ENCODE peak calls at places on chromosomes 3 and 15, in four cellular contexts. H is AG04449, S is SK-N-SH, C is upper lobe of left lung. V is an unnamed sample.
A peak's percentile ranks its signal among the peaks of the same experiment; 100 is the strongest.

GRCh38 chr3:8509961-8510360 is 8.3 kb downstream of the LMCD1 start:
- DNase-seq in H (no peak), S (no peak), C (peak; percentile 30), V (no peak)

GRCh38 chr3:52215351-52215750 is 10.1 kb downstream of the TLR9 start:
- DNase-seq in H (no peak), S (no peak), C (no peak), V (no peak)

GRCh38 chr3:46935168-46935858 is 41.2 kb downstream of the CCDC12 start:
- DNase-seq in H (peak; percentile 89), S (peak; percentile 64), C (no peak), V (peak; percentile 89)

GRCh38 chr3:66075281-66075680 is 36.6 kb upstream of the MAGI1 start:
- DNase-seq in H (peak; percentile 12), S (no peak), C (no peak), V (no peak)

GRCh38 chr15:100124361-100124760 is 217.4 kb downstream of the ADAMTS17 start:
- DNase-seq in H (no peak), S (no peak), C (peak; percentile 45), V (no peak)

GRCh38 chr3:16338124-16338523 is 73.1 kb downstream of the OXNAD1 start:
- DNase-seq in H (no peak), S (no peak), C (peak; percentile 51), V (no peak)

GRCh38 chr3:112813723-112814171 is 32.9 kb downstream of the CD200R1L start:
- DNase-seq in H (peak; percentile 60), S (no peak), C (no peak), V (no peak)

GRCh38 chr3:45132568-45133211 is 13.5 kb downstream of the CDCP1 start:
- DNase-seq in H (no peak), S (no peak), C (no peak), V (no peak)

GRCh38 chr15:101501703-101502373 is 12.3 kb upstream of the PCSK6 start:
- DNase-seq in H (no peak), S (peak; percentile 84), C (no peak), V (peak; percentile 90)

GRCh38 chr3:113231827-113232253 is 20.5 kb downstream of the BOC start:
- DNase-seq in H (peak; percentile 47), S (no peak), C (no peak), V (no peak)

GRCh38 chr3:77902675-77903074 is 862.8 kb downstream of the ROBO2 start:
- DNase-seq in H (no peak), S (no peak), C (no peak), V (no peak)

GRCh38 chr3:125137432-125138033 is 75.0 kb downstream of the SLC12A8 start:
- DNase-seq in H (no peak), S (no peak), C (no peak), V (no peak)

GRCh38 chr3:123657578-123657977 is 72.7 kb upstream of the HACD2 start:
- DNase-seq in H (no peak), S (no peak), C (no peak), V (no peak)

GRCh38 chr3:18625085-18625484 is 199.9 kb upstream of the SATB1 start:
- DNase-seq in H (no peak), S (no peak), C (no peak), V (no peak)

GRCh38 chr15:68553994-68554715 is 24.6 kb upstream of the CORO2B start:
- DNase-seq in H (no peak), S (peak; percentile 73), C (no peak), V (peak; percentile 87)

GRCh38 chr3:46959169-46959515 is 17.4 kb downstream of the CCDC12 start:
- DNase-seq in H (no peak), S (no peak), C (no peak), V (no peak)

GRCh38 chr15:85974348-85974705 is 105.3 kb upstream of the AGBL1 start:
- DNase-seq in H (no peak), S (no peak), C (no peak), V (no peak)

GRCh38 chr15:69086427-69087205 is 72.1 kb downstream of the NOX5 start:
- DNase-seq in H (no peak), S (no peak), C (no peak), V (peak; percentile 61)

GRCh38 chr15:95655089-95655488 is 675.4 kb upstream of the NR2F2 start:
- DNase-seq in H (no peak), S (no peak), C (no peak), V (no peak)

GRCh38 chr15:39704684-39705083 is 78.0 kb downstream of the FSIP1 start:
- DNase-seq in H (no peak), S (no peak), C (no peak), V (peak; percentile 15)

GRCh38 chr15:95684693-95685115 is 645.8 kb upstream of the NR2F2 start:
- DNase-seq in H (no peak), S (no peak), C (no peak), V (no peak)

GRCh38 chr3:140924097-140924873 is 17.4 kb upstream of the SLC25A36 start:
- DNase-seq in H (no peak), S (no peak), C (no peak), V (no peak)

GRCh38 chr3:164459526-164460151 is 618.7 kb downstream of the SI start:
- DNase-seq in H (no peak), S (no peak), C (no peak), V (no peak)

GRCh38 chr3:40524222-40524570 is 564 bp upstream of the ZNF621 start:
- DNase-seq in H (no peak), S (no peak), C (no peak), V (no peak)

GRCh38 chr3:185999221-185999620 is 61.4 kb upstream of the TRA2B start:
- DNase-seq in H (no peak), S (no peak), C (peak; percentile 57), V (no peak)

GRCh38 chr3:142670120-142670519 is 53.7 kb upstream of the TRPC1 start:
- DNase-seq in H (no peak), S (no peak), C (no peak), V (no peak)
- H3K4me3 ChIP-seq in H (no peak overlapping the region), S (no peak overlapping the region), C (no peak overlapping the region), V (no peak overlapping the region)

GRCh38 chr3:62703423-62704167 is 171.6 kb downstream of the CADPS start:
- DNase-seq in H (no peak), S (no peak), C (no peak), V (no peak)

GRCh38 chr3:62710761-62711160 is 164.5 kb downstream of the CADPS start:
- DNase-seq in H (no peak), S (no peak), C (no peak), V (no peak)

GRCh38 chr3:62712776-62713175 is 162.4 kb downstream of the CADPS start:
- DNase-seq in H (no peak), S (no peak), C (no peak), V (no peak)

GRCh38 chr3:62708642-62709041 is 166.6 kb downstream of the CADPS start:
- DNase-seq in H (no peak), S (no peak), C (no peak), V (no peak)
- H3K4me3 ChIP-seq in H (no peak overlapping the region), S (no peak overlapping the region), C (no peak overlapping the region), V (no peak overlapping the region)

GRCh38 chr3:49911124-49911420 is 7.4 kb upstream of the MST1R start:
- DNase-seq in H (no peak), S (no peak), C (no peak), V (no peak)
- H3K4me3 ChIP-seq in H (no peak overlapping the region), S (no peak overlapping the region), C (no peak overlapping the region), V (no peak overlapping the region)

GRCh38 chr15:45131510-45131909 is 1.7 kb downstream of the DUOX1 start:
- DNase-seq in H (no peak), S (no peak), C (no peak), V (no peak)

GRCh38 chr15:45133561-45133920 is 3.7 kb downstream of the DUOX1 start:
- DNase-seq in H (no peak), S (peak; percentile 83), C (no peak), V (peak; percentile 17)

GRCh38 chr15:45134682-45135604 is 5.1 kb downstream of the DUOX1 start:
- DNase-seq in H (no peak), S (no peak), C (peak; percentile 86), V (peak; percentile 80)

GRCh38 chr15:45134046-45134445 is 4.3 kb downstream of the DUOX1 start:
- DNase-seq in H (no peak), S (no peak), C (peak; percentile 32), V (peak; percentile 22)

DNA sequence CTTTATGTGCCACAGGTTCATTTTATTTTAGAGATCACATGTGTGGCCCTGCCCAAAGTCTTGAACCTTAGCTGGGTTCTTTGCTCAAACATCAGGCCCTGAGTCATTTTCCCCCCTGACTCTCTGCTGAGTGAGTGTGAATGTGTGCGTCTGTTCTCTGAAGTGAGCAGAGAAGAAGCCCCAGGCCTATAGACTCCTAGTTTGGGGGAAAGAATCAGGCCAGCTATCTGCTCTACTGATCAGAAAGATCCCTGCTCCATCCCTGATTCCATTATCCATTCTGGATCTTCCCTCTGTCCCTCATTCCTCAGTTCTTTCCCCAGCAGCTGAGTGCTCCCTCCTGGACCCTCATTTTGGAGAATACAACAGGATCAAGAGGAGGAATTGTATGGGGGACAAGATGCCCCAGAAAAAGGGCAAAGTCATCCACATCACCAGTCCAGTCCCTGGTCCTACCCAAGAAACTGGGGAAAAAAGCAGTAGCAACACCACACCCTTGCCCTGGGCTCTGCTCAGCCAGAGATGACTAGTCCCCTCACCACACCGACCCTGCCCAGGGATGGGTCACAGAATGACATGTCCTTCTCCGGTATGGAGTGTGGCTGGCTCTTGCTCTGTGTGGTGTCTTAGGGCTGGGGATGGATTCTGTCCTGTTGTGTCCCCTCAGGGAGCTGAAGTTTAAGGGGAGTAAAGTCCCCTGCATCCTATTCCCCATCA is 3.2 kb downstream of the DUOX1 start:
- DNase-seq in H (no peak), S (peak; percentile 55), C (no peak), V (peak; percentile 19)
- H3K4me3 ChIP-seq in H (no peak overlapping the region), S (no peak overlapping the region), C (peak overlapping the region; percentile 58), V (no peak overlapping the region)

GRCh38 chr3:53948174-53948573 is 56.5 kb upstream of the SELENOK start:
- DNase-seq in H (no peak), S (no peak), C (no peak), V (no peak)
- H3K4me3 ChIP-seq in H (no peak overlapping the region), S (no peak overlapping the region), C (no peak overlapping the region), V (no peak overlapping the region)